ENCODE peak calls at places on chromosome 7, in four cellular contexts. X, B, M and Y are unnamed samples.

GRCh38 chr7:33392143-33392542 is 262.8 kb downstream of the BBS9 start:
- DNase-seq in X (no peak), B (no peak), M (no peak), Y (no peak)

GRCh38 chr7:42237162-42237821 is at the start of gene GLI3:
- DNase-seq in X (peak), B (no peak), M (peak), Y (no peak)

GRCh38 chr7:92588561-92588960 is 1.6 kb downstream of the FAM133B start:
- DNase-seq in M (peak), X (no peak), B (no peak), Y (no peak)

GRCh38 chr7:45924283-45924682 is 3.2 kb upstream of the IGFBP3 start:
- DNase-seq in B (no peak), M (no peak), X (no peak), Y (no peak)

GRCh38 chr7:55170335-55170734 is 151.5 kb downstream of the EGFR start:
- DNase-seq in B (no peak), X (no peak), M (no peak), Y (no peak)

GRCh38 chr7:22859676-22860290 is 37.1 kb upstream of the TOMM7 start:
- DNase-seq in X (peak), B (no peak), M (no peak), Y (no peak)

GRCh38 chr7:45434404-45434803 is 139.8 kb upstream of the ADCY1 start:
- DNase-seq in X (no peak), B (no peak), M (no peak), Y (no peak)

GRCh38 chr7:5020098-5020497 is 25.6 kb upstream of the RBAK start:
- DNase-seq in B (no peak), M (no peak), X (no peak), Y (no peak)

GRCh38 chr7:139362302-139362701 is 2.6 kb downstream of the LUC7L2 start:
- DNase-seq in B (no peak), X (no peak), M (no peak), Y (no peak)

GRCh38 chr7:84264341-84264740 is 69.8 kb upstream of the SEMA3A start:
- DNase-seq in X (no peak), B (no peak), M (no peak), Y (no peak)

GRCh38 chr7:105336009-105336408 is 52.7 kb downstream of the SRPK2 start:
- DNase-seq in B (no peak), X (no peak), M (no peak), Y (no peak)

GRCh38 chr7:123154231-123154860 is 45.4 kb downstream of the SLC13A1 start:
- DNase-seq in M (peak), B (no peak), X (peak), Y (no peak)

DNA sequence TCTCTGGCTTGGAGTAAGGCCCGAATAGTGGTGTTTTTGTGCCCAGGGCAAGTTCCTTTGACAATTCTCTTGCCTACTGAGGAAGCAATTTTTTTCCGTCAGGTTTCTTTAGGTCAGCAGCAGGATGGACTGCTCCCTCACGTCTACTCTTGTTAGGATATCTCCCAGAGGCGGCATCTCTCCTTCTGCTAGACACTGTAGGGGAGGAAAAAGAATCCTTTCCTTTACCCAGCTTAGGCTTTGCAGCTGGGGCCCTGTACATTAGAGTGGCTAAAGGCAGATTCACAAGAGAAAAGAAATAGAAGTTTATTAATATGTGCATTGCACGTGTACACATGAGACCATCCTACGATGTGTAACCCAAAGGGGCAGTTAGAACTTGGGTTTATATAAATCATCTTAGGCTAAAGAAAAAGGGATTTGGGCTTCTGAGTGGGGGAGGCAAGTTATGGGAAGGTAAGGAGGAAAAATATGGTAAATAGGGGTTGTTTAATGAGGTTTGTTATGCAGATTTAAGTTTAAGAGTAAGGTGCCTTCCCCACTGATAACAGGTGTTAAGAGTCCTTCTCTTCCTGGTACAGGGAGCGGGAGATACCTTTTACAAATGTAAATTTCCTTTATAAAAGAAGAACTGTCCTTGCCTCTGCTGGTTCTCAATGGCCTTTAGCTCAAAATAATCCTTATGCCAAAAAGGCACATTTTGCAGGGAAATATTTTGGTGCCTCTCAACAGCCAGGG is 156.4 kb downstream of the AOAH start:
- DNase-seq in M (no peak), X (no peak), B (no peak), Y (no peak)
- TF ChIP-seq CTCF in M (no peak), X (no peak), B (no peak), Y (no peak)

DNA sequence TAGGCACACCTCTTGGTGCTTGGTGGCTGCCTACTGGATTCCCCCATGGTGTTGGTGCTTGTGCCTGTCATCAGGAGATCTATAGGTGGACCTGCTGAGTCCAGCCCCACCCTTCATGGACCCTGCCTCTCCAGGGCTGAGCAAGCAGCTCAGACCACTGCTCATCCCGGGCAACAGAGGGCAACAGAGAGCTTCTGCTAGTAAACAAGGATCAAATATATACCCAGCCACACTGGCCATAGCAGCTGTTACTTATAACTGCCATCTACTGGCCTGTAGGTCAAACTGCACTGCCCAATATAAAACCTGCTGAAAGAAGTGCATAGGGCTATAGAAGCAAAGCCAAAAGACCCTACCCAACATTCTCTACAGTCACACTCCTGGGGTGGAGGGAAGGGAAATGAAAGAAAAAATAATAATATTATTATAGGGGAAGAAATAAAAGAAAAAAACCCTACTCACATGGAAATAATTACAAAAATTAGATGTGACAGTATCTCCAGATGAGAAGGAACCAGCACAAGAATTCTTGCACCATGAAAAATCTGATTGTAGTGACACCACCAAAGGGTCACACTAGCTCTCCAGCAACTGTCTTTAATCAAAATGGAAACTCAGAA is 54.9 kb upstream of the ZNF800 start:
- DNase-seq in X (peak), M (peak), B (peak), Y (no peak)
- TF ChIP-seq CTCF in X (peak), M (peak), B (no peak), Y (peak)

DNA sequence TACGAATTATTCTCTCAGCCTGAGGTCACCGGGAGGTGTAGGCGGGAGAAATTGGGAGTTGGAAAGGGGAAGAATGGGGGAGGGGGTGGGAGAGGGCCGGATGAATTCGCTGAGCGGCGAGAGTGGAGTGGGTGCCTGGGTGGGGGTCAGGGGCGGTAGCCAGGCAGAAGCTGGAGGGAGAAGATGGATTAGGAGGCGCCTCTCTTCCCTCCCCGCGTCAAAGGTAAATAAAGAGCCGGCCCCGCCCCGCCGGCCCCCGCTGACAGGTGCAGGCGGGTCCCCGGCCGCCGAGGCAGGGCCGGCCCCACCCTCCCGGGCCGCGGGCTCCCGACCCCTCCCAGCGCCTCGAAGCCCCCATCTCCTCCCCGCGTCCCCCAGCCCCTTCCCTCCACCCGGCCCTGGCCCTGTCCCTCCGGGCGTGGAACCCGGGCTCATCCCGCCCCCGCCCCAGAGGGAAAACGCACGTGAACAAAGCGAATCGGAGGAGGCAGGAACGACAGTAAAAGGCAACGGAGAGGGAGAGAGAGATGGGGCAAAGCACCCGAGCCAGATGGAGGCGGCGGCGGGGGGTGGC is 874 bp downstream of the FAM131B start:
- DNase-seq in X (no peak), M (peak), B (no peak), Y (no peak)
- TF ChIP-seq CTCF in X (no peak), M (no peak), B (no peak), Y (no peak)

GRCh38 chr7:147079083-147079482 is 962.5 kb downstream of the CNTNAP2 start:
- DNase-seq in X (no peak), M (peak), B (no peak), Y (no peak)

GRCh38 chr7:147078324-147078723 is 961.7 kb downstream of the CNTNAP2 start:
- DNase-seq in X (no peak), B (no peak), M (no peak), Y (no peak)

GRCh38 chr7:147081117-147081516 is 964.5 kb downstream of the CNTNAP2 start:
- DNase-seq in X (no peak), B (no peak), M (no peak), Y (no peak)
- TF ChIP-seq CTCF in X (no peak), B (no peak), M (no peak), Y (no peak)

GRCh38 chr7:31055501-31055900 is 3.4 kb downstream of the ADCYAP1R1 start:
- DNase-seq in M (no peak), X (no peak), B (no peak), Y (no peak)
- TF ChIP-seq CTCF in M (no peak), X (no peak), B (no peak), Y (no peak)

GRCh38 chr7:13989138-13989943 is at the start of gene ETV1:
- DNase-seq in B (no peak), M (peak), X (no peak), Y (no peak)
- TF ChIP-seq CTCF in B (no peak), M (no peak), X (no peak), Y (no peak)

DNA sequence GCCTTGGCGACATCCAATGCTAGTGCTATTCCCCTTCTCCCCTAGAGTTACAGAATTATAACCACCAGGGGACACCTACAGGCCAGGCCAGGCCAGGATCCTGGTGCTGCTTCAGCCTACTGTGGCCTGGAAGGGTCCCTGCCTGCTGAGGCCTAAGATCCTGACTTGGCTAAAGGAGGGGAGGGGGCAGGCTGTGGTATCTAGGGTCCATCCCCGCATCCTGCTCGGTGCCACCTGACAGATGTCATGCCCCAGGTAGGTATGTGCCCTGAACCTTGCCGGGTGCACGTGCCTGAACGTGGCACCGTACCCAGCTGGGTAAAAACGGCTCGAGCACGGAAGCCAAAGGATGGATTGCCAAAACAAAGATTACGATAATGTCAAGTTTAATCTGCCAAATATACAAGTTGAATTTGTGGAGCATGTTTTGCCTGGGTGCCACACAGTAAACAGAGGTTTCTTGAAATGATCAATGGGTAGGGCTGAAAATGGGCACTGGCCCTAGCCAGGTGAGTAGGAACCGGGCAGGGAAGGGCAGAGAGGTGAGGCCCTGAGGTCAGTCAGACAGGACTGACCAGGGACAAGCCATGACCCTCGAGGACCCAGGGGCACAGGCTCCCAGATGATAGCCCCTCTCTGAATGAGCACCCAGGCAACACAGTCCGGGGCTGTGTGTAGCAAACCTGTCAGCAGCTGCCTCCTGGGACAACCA is 12.6 kb downstream of the PDAP1 start:
- DNase-seq in X (no peak), M (no peak), B (no peak), Y (no peak)
- TF ChIP-seq CTCF in X (no peak), M (no peak), B (no peak), Y (no peak)

GRCh38 chr7:151152935-151153513 is 14.5 kb downstream of the GBX1 start:
- DNase-seq in X (no peak), M (no peak), B (no peak), Y (no peak)
- TF ChIP-seq CTCF in X (no peak), M (no peak), B (no peak), Y (no peak)

DNA sequence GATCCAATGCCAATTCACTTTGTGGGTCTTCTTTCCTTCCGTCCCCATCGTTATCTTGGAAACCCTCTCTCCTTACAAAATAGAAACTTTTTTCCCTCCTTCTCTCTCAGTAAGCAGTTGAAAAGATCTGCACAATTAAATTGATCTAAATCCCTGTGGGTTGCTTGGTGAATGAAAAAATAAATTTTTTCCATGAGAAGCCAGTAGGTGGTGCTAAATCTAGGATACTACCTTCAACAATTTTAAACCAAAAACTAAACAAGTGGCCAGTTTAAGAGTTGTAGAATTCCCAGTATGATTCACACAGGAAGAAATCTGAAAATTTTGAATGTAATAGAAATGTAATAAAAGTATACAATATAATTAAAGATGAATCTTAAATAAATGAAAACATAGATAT is 990.3 kb upstream of the ZNF722 start:
- DNase-seq in X (no peak), B (no peak), M (no peak), Y (no peak)
- TF ChIP-seq CTCF in X (no peak), B (no peak), M (no peak), Y (peak)

GRCh38 chr7:91557789-91558396 is 293.7 kb downstream of the FZD1 start:
- DNase-seq in X (peak), M (no peak), B (no peak), Y (no peak)
- TF ChIP-seq CTCF in X (no peak), M (no peak), B (no peak), Y (no peak)